ENCODE peak calls at places on chromosomes 13 and 19, in eight cellular contexts. Y is right atrium auricular region; W is NCI-H446; C is epithelial cell of proximal tubule; V is activated naive CD8-positive, alpha-beta T cell treated with anti-CD3 and anti-CD28 coated beads, Interleukin-2, amount 50 U/mL, for 24 hours; L is EH; Z is skeletal muscle cell; K is PC-3. B is an unnamed sample.

GRCh38 chr19:45768644-45769053 is 403 bp downstream of the SIX5 start:
- DNase-seq in Z (no peak), K (no peak), V (peak), L (peak), Y (no peak), C (no peak), W (no peak), B (peak)

GRCh38 chr13:50712882-50713281 is 130.6 kb downstream of the DLEU7 start:
- DNase-seq in V (no peak), W (peak), Z (no peak), Y (no peak), K (no peak), C (no peak), L (no peak), B (no peak)

GRCh38 chr19:33298146-33298911 is 4.0 kb downstream of the CEBPA start:
- DNase-seq in C (no peak), K (no peak), W (no peak), V (no peak), L (no peak), Z (no peak), Y (no peak), B (peak)

GRCh38 chr19:18946335-18946734 is 5.3 kb upstream of the HOMER3 start:
- DNase-seq in C (no peak), Z (no peak), V (no peak), Y (no peak), K (peak), L (no peak), W (no peak), B (peak)

GRCh38 chr19:49224856-49225255 is 67.3 kb downstream of the TRPM4 start:
- DNase-seq in Y (no peak), L (peak), K (peak), C (no peak), V (peak), Z (no peak), W (peak), B (no peak)

GRCh38 chr13:99062593-99062992 is 84.7 kb upstream of the DOCK9 start:
- DNase-seq in Y (no peak), K (peak), W (peak), C (no peak), V (no peak), L (peak), Z (peak), B (no peak)

GRCh38 chr13:112966776-112967175 is 2.2 kb upstream of the MCF2L start:
- DNase-seq in C (no peak), K (no peak), L (no peak), W (no peak), Y (no peak), Z (no peak), V (no peak), B (no peak)

GRCh38 chr19:10761443-10762242 is 43.8 kb downstream of the DNM2 start:
- DNase-seq in Z (no peak), C (no peak), L (no peak), W (peak), V (no peak), K (no peak), Y (no peak), B (no peak)

GRCh38 chr19:35357867-35358573 is at the start of gene FFAR3:
- DNase-seq in C (no peak), Z (no peak), V (no peak), Y (peak), W (no peak), L (peak), K (no peak), B (no peak)

GRCh38 chr13:29886446-29886845 is 36.0 kb upstream of the UBL3 start:
- DNase-seq in Y (no peak), C (no peak), Z (no peak), W (no peak), V (peak), L (no peak), K (no peak), B (no peak)

GRCh38 chr13:33312150-33312908 is 26.8 kb upstream of the STARD13 start:
- DNase-seq in Z (no peak), V (no peak), L (peak), C (no peak), Y (no peak), K (no peak), W (peak), B (no peak)

GRCh38 chr19:13492128-13492527 is 14.2 kb downstream of the CACNA1A start:
- DNase-seq in Y (no peak), W (no peak), V (no peak), C (no peak), K (peak), Z (peak), L (peak), B (peak)

GRCh38 chr13:93283255-93283654 is 56.6 kb downstream of the GPC6 start:
- DNase-seq in Y (no peak), V (no peak), C (no peak), Z (no peak), L (no peak), W (no peak), K (no peak), B (no peak)

GRCh38 chr13:31824705-31825512 is 85.6 kb downstream of the RXFP2 start:
- DNase-seq in L (peak), V (no peak), Z (no peak), W (no peak), Y (no peak), K (peak), C (no peak), B (no peak)

B was measured in osteoblast.